ENCODE peak calls at places on chromosome 12, in four cellular contexts. E is SHP77, R is nucleus accumbens, Y is NCI-H1092. Z is an unnamed sample.

GRCh38 chr12:25970082-25970481 is 11.6 kb downstream of the RASSF8 start:
- DNase-seq in Y (no peak), E (no peak), R (no peak), Z (no peak)

GRCh38 chr12:11660624-11661023 is 11.2 kb downstream of the ETV6 start:
- DNase-seq in R (no peak), Y (no peak), E (no peak), Z (no peak)

GRCh38 chr12:56818629-56819028 is 55.5 kb downstream of the HSD17B6 start:
- DNase-seq in R (no peak), Y (no peak), E (no peak), Z (no peak)

GRCh38 chr12:89648211-89648930 is 60.3 kb downstream of the ATP2B1 start:
- DNase-seq in Y (no peak), R (no peak), E (no peak), Z (no peak)

GRCh38 chr12:103505371-103506236 is 9.8 kb upstream of the C12orf42 start:
- DNase-seq in Y (no peak), E (no peak), R (no peak), Z (no peak)

GRCh38 chr12:129622566-129622965 is 281.3 kb downstream of the TMEM132D start:
- DNase-seq in Y (no peak), E (no peak), R (no peak), Z (no peak)

GRCh38 chr12:107079172-107080011 is 14.0 kb downstream of the CRY1 start:
- DNase-seq in Y (no peak), R (no peak), E (peak; percentile 1), Z (no peak)

GRCh38 chr12:72476301-72476700 is 204.1 kb downstream of the TRHDE start:
- DNase-seq in R (no peak), E (no peak), Y (no peak), Z (no peak)

GRCh38 chr12:89346741-89347324 is 5.5 kb downstream of the DUSP6 start:
- DNase-seq in Y (peak; percentile 36), E (peak; percentile 79), R (no peak), Z (peak; percentile 11)

GRCh38 chr12:121668750-121669524 is 517 bp downstream of the MORN3 start:
- DNase-seq in E (peak; percentile 54), R (no peak), Y (no peak), Z (no peak)

GRCh38 chr12:51421266-51421884 is 3.3 kb upstream of the SLC4A8 start:
- DNase-seq in R (no peak), E (peak; percentile 66), Y (peak; percentile 54), Z (no peak)

GRCh38 chr12:18752280-18752920 is 14.5 kb downstream of the CAPZA3 start:
- DNase-seq in Y (no peak), E (no peak), R (no peak), Z (no peak)

GRCh38 chr12:546920-547845 is 87.4 kb downstream of the B4GALNT3 start:
- DNase-seq in E (no peak), Y (peak; percentile 47), R (peak; percentile 21), Z (peak; percentile 56)

GRCh38 chr12:39490500-39491276 is 47.8 kb upstream of the KIF21A start:
- DNase-seq in Y (no peak), R (no peak), E (no peak), Z (no peak)

GRCh38 chr12:103679771-103680170 is 92.7 kb downstream of the STAB2 start:
- DNase-seq in Y (no peak), R (no peak), E (no peak), Z (no peak)

Z was measured in anterior cingulate cortex.